ENCODE peak calls at places on chromosomes 16 and 17, in four cellular contexts. J, L, U and A are unnamed samples.

GRCh38 chr17:40554646-40555295 is 10.5 kb downstream of the CCR7 start:
- DNase-seq in J (no peak), L (no peak), U (no peak), A (no peak)

GRCh38 chr17:40857535-40857934 is 9.5 kb downstream of the KRT12 start:
- DNase-seq in J (no peak), L (peak; percentile 38), U (no peak), A (no peak)

GRCh38 chr16:78973041-78973440 is 627.5 kb downstream of the MAF start:
- DNase-seq in J (no peak), L (no peak), U (no peak), A (no peak)

GRCh38 chr17:82110298-82110697 is 12.3 kb upstream of the FASN start:
- DNase-seq in J (no peak), L (no peak), U (peak; percentile 47), A (no peak)

GRCh38 chr16:30351001-30351441 is 4.1 kb downstream of the CD2BP2 start:
- DNase-seq in J (no peak), L (no peak), U (no peak), A (no peak)

GRCh38 chr16:75096730-75097129 is 19.9 kb downstream of the LDHD start:
- DNase-seq in J (no peak), L (no peak), U (peak; percentile 77), A (no peak)

GRCh38 chr17:74332017-74332650 is 6.1 kb downstream of the KIF19 start:
- DNase-seq in J (no peak), L (no peak), U (no peak), A (no peak)

GRCh38 chr16:50298075-50298460 is 31.7 kb downstream of the ADCY7 start:
- DNase-seq in J (no peak), L (no peak), U (no peak), A (no peak)

GRCh38 chr16:83338941-83339340 is 468.8 kb upstream of the HSBP1 start:
- DNase-seq in J (no peak), L (no peak), U (no peak), A (no peak)

GRCh38 chr16:70454221-70455034 is at the start of gene FCSK:
- DNase-seq in J (peak; percentile 85), L (peak; percentile 53), U (peak; percentile 67), A (no peak)

GRCh38 chr17:40726919-40727318 is 23.4 kb upstream of the KRT24 start:
- DNase-seq in J (peak; percentile 22), L (no peak), U (no peak), A (no peak)

GRCh38 chr16:51167170-51167710 is 16.2 kb upstream of the SALL1 start:
- DNase-seq in J (no peak), L (no peak), U (no peak), A (no peak)

GRCh38 chr16:84739349-84740124 is 39.7 kb downstream of the USP10 start:
- DNase-seq in J (no peak), L (no peak), U (no peak), A (no peak)

GRCh38 chr17:83176956-83177583 is 97.7 kb downstream of the METRNL start:
- DNase-seq in J (no peak), L (no peak), U (no peak), A (no peak)

GRCh38 chr16:85653226-85653917 is 35.4 kb downstream of the GINS2 start:
- DNase-seq in J (no peak), L (no peak), U (no peak), A (no peak)

GRCh38 chr16:86554599-86554916 is 477 bp downstream of the MTHFSD start:
- DNase-seq in J (no peak), L (no peak), U (no peak), A (no peak)

GRCh38 chr16:82652826-82653225 is 26.1 kb downstream of the CDH13 start:
- DNase-seq in J (no peak), L (no peak), U (no peak), A (no peak)

GRCh38 chr17:27550291-27550930 is 80.6 kb upstream of the LGALS9 start:
- DNase-seq in J (no peak), L (no peak), U (no peak), A (no peak)

GRCh38 chr16:88760424-88761142 is 24.4 kb downstream of the PIEZO1 start:
- DNase-seq in J (no peak), L (no peak), U (peak; percentile 74), A (no peak)

GRCh38 chr16:79542196-79542859 is 58.2 kb downstream of the MAF start:
- DNase-seq in J (no peak), L (peak; percentile 34), U (no peak), A (no peak)

GRCh38 chr17:49873926-49874325 is 26.1 kb upstream of the TAC4 start:
- DNase-seq in J (no peak), L (no peak), U (no peak), A (no peak)

GRCh38 chr16:57377080-57377841 is 5.0 kb downstream of the CX3CL1 start:
- DNase-seq in J (no peak), L (no peak), U (peak; percentile 72), A (no peak)

GRCh38 chr17:45261577-45262515 is at the start of gene SPATA32:
- DNase-seq in J (peak; percentile 66), L (no peak), U (no peak), A (no peak)

GRCh38 chr17:64500923-64501765 is 4.3 kb upstream of the POLG2 start:
- DNase-seq in J (peak; percentile 11), L (no peak), U (no peak), A (peak; percentile 57)

GRCh38 chr16:89036776-89037175 is 56.9 kb upstream of the ACSF3 start:
- DNase-seq in J (no peak), L (no peak), U (no peak), A (no peak)

GRCh38 chr17:21510686-21511367 is 134.7 kb downstream of the KCNJ12 start:
- DNase-seq in J (peak; percentile 5), L (no peak), U (no peak), A (no peak)
- H3K27ac ChIP-seq in J (peak overlapping the region; percentile 15), L (peak overlapping the region; percentile 85), U (no peak overlapping the region), A (no peak overlapping the region)

DNA sequence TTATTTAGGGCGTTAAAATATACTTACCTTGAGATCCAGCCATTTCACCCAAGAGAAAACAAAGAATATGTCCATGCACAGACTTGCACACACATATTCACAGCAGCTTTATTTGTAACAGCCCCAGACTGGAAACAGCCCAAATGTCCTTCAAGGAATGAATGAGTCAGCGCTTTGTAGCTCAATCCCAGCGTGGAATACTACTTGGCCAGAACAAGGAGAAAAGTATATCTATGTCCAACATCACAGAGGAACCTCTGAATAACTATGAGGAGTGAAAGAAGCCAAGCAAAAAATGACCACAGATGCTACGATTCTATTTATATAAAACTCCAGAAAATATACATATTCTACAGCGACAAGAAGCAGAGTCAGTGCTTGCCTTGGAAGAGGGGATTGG is 158.3 kb downstream of the ENGASE start:
- DNase-seq in J (no peak), L (no peak), U (no peak), A (no peak)
- H3K27ac ChIP-seq in J (no peak overlapping the region), L (no peak overlapping the region), U (no peak overlapping the region), A (no peak overlapping the region)

GRCh38 chr16:25007284-25007984 is 7.7 kb downstream of the ARHGAP17 start:
- DNase-seq in J (no peak), L (no peak), U (no peak), A (no peak)
- H3K27ac ChIP-seq in J (no peak overlapping the region), L (peak overlapping the region; percentile 79), U (no peak overlapping the region), A (no peak overlapping the region)

GRCh38 chr16:1760911-1761310 is 10.4 kb downstream of the NME3 start:
- DNase-seq in J (no peak), L (no peak), U (no peak), A (no peak)
- H3K27ac ChIP-seq in J (no peak overlapping the region), L (no peak overlapping the region), U (no peak overlapping the region), A (no peak overlapping the region)

GRCh38 chr16:80997139-80997798 is 9.4 kb downstream of the CMC2 start:
- DNase-seq in J (peak; percentile 29), L (no peak), U (no peak), A (no peak)
- H3K27ac ChIP-seq in J (peak overlapping the region; percentile 63), L (no peak overlapping the region), U (no peak overlapping the region), A (no peak overlapping the region)

DNA sequence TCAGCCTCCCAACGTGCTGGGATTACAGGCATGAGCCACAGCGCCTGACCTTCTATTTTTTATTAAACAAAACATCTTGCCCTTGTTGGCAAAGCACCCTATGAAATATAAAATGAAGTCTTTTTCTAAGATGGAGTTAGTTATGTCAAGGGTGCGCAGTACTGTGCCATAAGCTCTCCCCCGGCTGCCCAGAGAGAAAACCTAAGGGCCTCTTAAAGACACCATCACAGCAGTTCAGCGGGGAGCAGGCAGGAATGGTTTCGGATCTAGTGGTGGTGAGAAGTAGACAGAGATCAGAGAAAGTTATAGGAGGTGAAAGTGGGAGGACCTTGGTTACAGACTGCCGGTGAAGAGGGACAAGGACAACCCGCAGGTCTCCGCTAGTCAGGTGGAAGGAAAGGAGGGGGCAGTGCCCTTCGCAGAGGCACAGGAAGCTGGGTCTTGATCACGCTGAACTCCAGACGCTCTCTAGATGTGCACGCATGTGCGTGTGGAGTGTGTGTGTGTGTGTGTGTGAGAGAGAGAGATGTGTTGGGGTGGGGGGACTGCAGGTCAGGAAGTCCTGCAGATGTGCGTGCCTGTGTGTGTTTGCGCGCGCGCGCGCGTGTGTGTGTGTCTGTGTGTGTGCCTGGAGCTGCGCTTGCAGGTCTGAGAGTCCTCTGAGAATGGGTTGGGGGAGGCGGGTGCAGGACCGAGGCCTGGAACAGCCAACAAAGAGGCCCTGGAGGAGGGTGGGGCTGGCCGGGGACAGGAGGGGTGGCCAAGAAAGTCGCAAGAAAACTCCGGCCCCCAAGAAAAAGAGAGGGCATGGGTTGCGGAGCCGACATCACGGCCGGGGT is 748 bp upstream of the CMTM3 start:
- DNase-seq in J (peak; percentile 88), L (peak; percentile 51), U (peak; percentile 69), A (no peak)
- H3K27ac ChIP-seq in J (peak overlapping the region; percentile 57), L (peak overlapping the region; percentile 98), U (no peak overlapping the region), A (no peak overlapping the region)

DNA sequence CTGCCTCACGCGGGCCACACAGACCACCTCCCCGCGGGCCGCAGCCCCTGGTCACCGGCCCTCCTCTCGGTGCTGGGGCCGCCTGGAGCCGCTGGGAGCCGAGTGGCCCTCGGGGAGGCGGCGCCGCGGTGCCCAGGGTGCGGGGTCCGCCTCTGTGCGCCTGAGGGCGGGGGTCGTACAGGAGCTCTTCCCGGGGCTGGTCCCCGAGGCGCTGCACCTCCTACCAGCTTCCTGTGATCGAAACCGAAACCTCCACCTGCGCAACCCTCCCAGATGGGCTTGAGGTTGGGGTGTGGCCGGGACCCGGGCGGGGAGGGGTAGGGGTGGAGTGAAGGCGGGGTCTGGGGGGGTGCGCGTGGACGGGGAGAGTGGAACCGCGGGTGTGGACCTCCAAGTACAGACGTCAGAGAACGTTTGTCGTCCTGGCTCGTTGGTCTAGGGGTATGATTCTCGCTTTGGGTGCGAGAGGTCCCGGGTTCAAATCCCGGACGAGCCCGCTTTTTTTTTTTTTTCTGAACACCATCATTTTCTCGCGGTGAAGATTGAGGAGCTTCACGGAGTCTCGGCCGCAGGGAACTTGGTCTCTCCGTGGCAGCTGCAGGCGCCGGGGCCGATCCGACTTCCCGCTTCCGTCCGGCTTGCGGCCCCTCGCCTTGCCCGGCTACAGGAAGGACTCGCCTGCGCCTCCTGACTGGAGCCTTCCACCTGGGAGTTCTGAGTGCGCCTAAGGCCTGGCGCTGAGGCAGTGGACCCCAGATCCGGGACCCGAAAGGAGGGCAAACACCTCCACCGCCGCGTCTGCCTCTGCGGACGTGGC is 23.9 kb downstream of the ZNF213 start:
- DNase-seq in J (peak; percentile 95), L (peak; percentile 80), U (peak; percentile 95), A (peak; percentile 63)
- H3K27ac ChIP-seq in J (peak overlapping the region; percentile 62), L (peak overlapping the region; percentile 84), U (peak overlapping the region; percentile 98), A (peak overlapping the region; percentile 82)